ENCODE peak calls at places on chromosome 19, in six cellular contexts. W, I, V, M, S and O are unnamed samples.

GRCh38 chr19:9757544-9758501 is 10.7 kb downstream of the ZNF846 start:
- DNase-seq in V (no peak), I (no peak), S (no peak), W (no peak), M (no peak), O (no peak)

GRCh38 chr19:39237200-39238184 is 7.3 kb downstream of the IFNL3 start:
- DNase-seq in M (peak), I (peak), S (peak), V (peak), W (peak), O (no peak)

GRCh38 chr19:58399903-58400637 is 4.6 kb downstream of the RNF225 start:
- DNase-seq in S (no peak), V (no peak), W (no peak), I (no peak), M (no peak), O (no peak)

GRCh38 chr19:49869009-49869483 is 1.7 kb upstream of the PNKP start:
- DNase-seq in W (no peak), M (no peak), S (no peak), V (no peak), I (no peak), O (no peak)

GRCh38 chr19:52248256-52248655 is 21.1 kb upstream of the ZNF766 start:
- DNase-seq in I (peak), M (peak), V (peak), W (no peak), S (no peak), O (peak)

GRCh38 chr19:57559008-57559403 is 657 bp downstream of the ZNF550 start:
- DNase-seq in S (no peak), W (peak), M (peak), V (peak), I (peak), O (peak)

GRCh38 chr19:6480843-6481415 is 658 bp downstream of the DENND1C start:
- DNase-seq in I (no peak), V (no peak), W (no peak), S (no peak), M (peak), O (no peak)

GRCh38 chr19:11227201-11227886 is 12.1 kb upstream of the ANGPTL8 start:
- DNase-seq in V (peak), I (peak), W (peak), S (no peak), M (peak), O (peak)

GRCh38 chr19:7489609-7490044 is 792 bp upstream of the PEX11G start:
- DNase-seq in W (no peak), V (peak), M (no peak), S (no peak), I (no peak), O (no peak)

GRCh38 chr19:37346091-37346490 is 24.8 kb upstream of the ZNF527 start:
- DNase-seq in I (no peak), W (no peak), M (no peak), S (no peak), V (no peak), O (no peak)

GRCh38 chr19:7850429-7850819 is 20.4 kb downstream of the EVI5L start:
- DNase-seq in W (no peak), S (no peak), V (no peak), M (no peak), I (no peak), O (no peak)

GRCh38 chr19:3132971-3133792 is 2.7 kb upstream of the GNA15 start:
- DNase-seq in W (no peak), V (peak), I (no peak), S (peak), M (peak), O (no peak)

GRCh38 chr19:40279761-40280607 is 5.2 kb downstream of the AKT2 start:
- DNase-seq in W (no peak), I (no peak), V (no peak), M (peak), S (no peak), O (no peak)

GRCh38 chr19:33201886-33202545 is 7.9 kb downstream of the LRP3 start:
- DNase-seq in S (no peak), M (no peak), I (no peak), V (no peak), W (no peak), O (no peak)

GRCh38 chr19:902446-903226 is 9.4 kb downstream of the RNU6-9 start:
- DNase-seq in V (no peak), M (no peak), S (no peak), W (no peak), I (no peak), O (no peak)

GRCh38 chr19:2494084-2494446 is 18.1 kb downstream of the GADD45B start:
- DNase-seq in W (peak), S (no peak), M (peak), V (no peak), I (no peak), O (no peak)

GRCh38 chr19:51811344-51811743 is 16.4 kb downstream of the FPR3 start:
- DNase-seq in M (peak), V (no peak), I (no peak), S (no peak), W (no peak), O (no peak)

GRCh38 chr19:719081-719512 is 10.4 kb downstream of the PALM start:
- DNase-seq in M (peak), W (no peak), I (peak), V (peak), S (no peak), O (no peak)

GRCh38 chr19:32896516-32897214 is 27.1 kb upstream of the SLC7A9 start:
- DNase-seq in M (no peak), I (no peak), W (no peak), S (no peak), V (no peak), O (no peak)

GRCh38 chr19:29098863-29099481 is 114.0 kb downstream of the UQCRFS1 start:
- DNase-seq in V (peak), S (no peak), I (no peak), M (peak), W (peak), O (no peak)

GRCh38 chr19:46678110-46678732 is 17.2 kb upstream of the DACT3 start:
- DNase-seq in S (no peak), W (peak), V (peak), I (no peak), M (peak), O (peak)

GRCh38 chr19:23116802-23117571 is at the start of gene ZNF730:
- DNase-seq in M (peak), V (peak), W (no peak), S (peak), I (no peak), O (peak)

GRCh38 chr19:45153339-45154063 is 7.3 kb downstream of the NKPD1 start:
- DNase-seq in I (no peak), V (peak), M (peak), S (no peak), W (no peak), O (peak)

GRCh38 chr19:16233836-16234551 is 36.3 kb downstream of the AP1M1 start:
- DNase-seq in S (no peak), M (peak), V (no peak), W (no peak), I (no peak), O (no peak)

GRCh38 chr19:6186435-6186834 is 51.0 kb downstream of the ACSBG2 start:
- DNase-seq in I (no peak), M (no peak), S (no peak), V (no peak), W (no peak), O (no peak)

GRCh38 chr19:34317311-34317927 is 47.6 kb upstream of the GPI start:
- DNase-seq in M (no peak), S (no peak), W (no peak), V (peak), I (no peak), O (peak)

GRCh38 chr19:50858896-50859295 is 4.2 kb downstream of the KLK3 start:
- DNase-seq in W (no peak), V (no peak), M (no peak), S (no peak), I (no peak), O (no peak)

GRCh38 chr19:9295411-9295849 is 14.2 kb downstream of the ZNF699 start:
- DNase-seq in I (no peak), S (no peak), M (no peak), W (peak), V (no peak), O (no peak)

GRCh38 chr19:38395381-38396127 is 7.1 kb downstream of the SPRED3 start:
- DNase-seq in S (no peak), V (no peak), W (no peak), M (no peak), I (no peak), O (no peak)

GRCh38 chr19:5078666-5079409 is 109.9 kb downstream of the KDM4B start:
- DNase-seq in W (no peak), M (no peak), I (no peak), V (no peak), S (no peak), O (no peak)

GRCh38 chr19:52679598-52679997 is 41.4 kb upstream of the ZNF83 start:
- DNase-seq in W (no peak), S (no peak), V (peak), M (no peak), I (no peak), O (no peak)

GRCh38 chr19:50723069-50723468 is at the start of gene CLEC11A:
- DNase-seq in V (peak), W (no peak), S (no peak), M (peak), I (no peak), O (no peak)

GRCh38 chr19:20661150-20661819 is at the start of gene ZNF626:
- DNase-seq in V (peak), M (no peak), S (no peak), I (peak), W (no peak), O (peak)

GRCh38 chr19:10929402-10929794 is 787 bp downstream of the TIMM29 start:
- DNase-seq in W (no peak), I (no peak), V (peak), S (no peak), M (peak), O (no peak)

GRCh38 chr19:31448221-31448657 is 99.0 kb upstream of the TSHZ3 start:
- DNase-seq in M (no peak), S (no peak), V (no peak), W (peak), I (no peak), O (no peak)

GRCh38 chr19:38384209-38385027 is 3.4 kb downstream of the GGN start:
- DNase-seq in M (no peak), V (peak), I (peak), W (peak), S (no peak), O (no peak)

GRCh38 chr19:796692-797527 is at the start of gene PTBP1:
- DNase-seq in S (peak), M (peak), V (peak), W (peak), I (peak), O (peak)

GRCh38 chr19:29992233-29992867 is 50.3 kb downstream of the URI1 start:
- DNase-seq in I (no peak), S (no peak), V (no peak), M (no peak), W (no peak), O (no peak)

DNA sequence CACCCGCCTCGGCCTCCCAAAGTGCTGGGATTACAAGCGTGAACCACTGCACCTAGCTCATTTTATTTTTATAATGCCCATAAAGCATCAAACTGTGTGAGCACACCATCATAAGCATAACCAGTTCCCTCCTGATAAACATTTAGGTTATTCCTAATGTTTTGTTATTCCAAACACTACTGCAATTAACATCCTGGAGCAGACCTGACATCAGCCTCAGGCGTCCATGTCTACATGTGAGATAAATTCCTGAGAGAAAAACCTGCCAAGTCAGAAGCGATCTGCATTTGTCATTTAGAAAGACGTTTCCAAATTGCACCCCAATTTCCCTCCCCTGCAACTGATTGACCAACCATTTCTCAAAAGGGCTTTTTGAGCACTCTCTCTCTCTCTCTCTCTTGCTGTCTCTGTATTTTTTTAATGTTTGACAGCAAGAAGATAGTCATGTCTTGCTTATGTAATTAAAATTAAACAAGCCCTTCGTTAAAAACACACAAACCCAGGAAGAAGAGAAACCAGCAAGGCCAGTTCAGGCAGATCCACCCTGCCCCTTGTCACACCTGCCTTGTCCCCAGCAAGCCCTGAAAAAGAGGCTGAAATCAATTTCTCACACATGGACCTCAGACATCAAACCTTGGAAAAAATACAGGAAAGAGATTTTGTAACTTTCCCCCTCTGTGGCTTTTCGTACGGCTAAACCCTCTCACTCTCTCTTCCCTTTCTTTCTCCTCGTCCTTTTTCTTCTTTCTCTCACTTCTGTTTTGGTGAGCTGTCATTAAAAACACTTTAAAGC is 9.9 kb downstream of the LYPD3 start:
- DNase-seq in S (no peak), V (no peak), W (no peak), M (no peak), I (no peak), O (no peak)
- TF ChIP-seq MYC in S (no peak), V (no peak), W (no peak), M (no peak), I (no peak), O (no peak)

DNA sequence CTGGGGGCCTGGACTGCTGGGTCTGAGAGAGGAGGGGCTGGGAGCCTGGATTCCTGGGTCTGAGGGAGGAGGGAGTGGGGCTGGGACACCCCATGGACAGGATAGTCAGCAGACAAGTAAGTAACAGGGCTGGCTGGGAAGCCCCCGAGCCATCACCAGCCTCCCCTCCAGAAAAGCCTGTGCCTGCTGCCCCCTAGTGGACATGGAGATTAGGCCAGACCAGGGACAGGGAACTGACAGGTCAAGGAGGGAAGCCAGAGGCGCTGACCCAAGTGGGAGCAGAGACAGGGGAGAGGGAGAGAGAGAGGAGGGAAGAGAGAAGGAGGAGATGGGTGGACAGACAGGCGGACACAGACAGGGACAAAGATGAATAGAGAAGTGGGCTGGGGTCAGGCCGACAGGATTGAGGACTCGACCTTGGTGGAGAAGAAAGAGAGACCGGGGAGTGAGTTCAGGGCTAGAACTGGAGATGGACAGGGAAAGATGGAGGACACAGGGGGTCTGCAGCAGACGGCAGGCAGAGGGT is 6.7 kb upstream of the ERFL start:
- DNase-seq in W (peak), M (peak), S (no peak), I (peak), V (peak), O (peak)
- TF ChIP-seq MYC in W (no peak), M (no peak), S (peak), I (no peak), V (no peak), O (no peak)

GRCh38 chr19:43781630-43782310 is 997 bp upstream of the KCNN4 start:
- DNase-seq in M (no peak), W (no peak), V (no peak), S (no peak), I (no peak), O (no peak)
- TF ChIP-seq MYC in M (no peak), W (no peak), V (no peak), S (no peak), I (no peak), O (no peak)

GRCh38 chr19:48680436-48681126 is 7.8 kb upstream of the NTN5 start:
- DNase-seq in S (no peak), W (no peak), I (no peak), M (peak), V (no peak), O (no peak)
- TF ChIP-seq MYC in S (no peak), W (no peak), I (peak), M (no peak), V (no peak), O (no peak)

GRCh38 chr19:41646589-41647204 is 19.8 kb upstream of the CEACAM4 start:
- DNase-seq in V (peak), I (no peak), W (peak), S (no peak), M (peak), O (no peak)

GRCh38 chr19:41637484-41637883 is 10.6 kb upstream of the CEACAM4 start:
- DNase-seq in V (no peak), I (no peak), W (no peak), M (peak), S (no peak), O (no peak)

GRCh38 chr19:41638624-41639023 is 11.8 kb upstream of the CEACAM4 start:
- DNase-seq in S (no peak), V (no peak), I (no peak), W (no peak), M (peak), O (no peak)

DNA sequence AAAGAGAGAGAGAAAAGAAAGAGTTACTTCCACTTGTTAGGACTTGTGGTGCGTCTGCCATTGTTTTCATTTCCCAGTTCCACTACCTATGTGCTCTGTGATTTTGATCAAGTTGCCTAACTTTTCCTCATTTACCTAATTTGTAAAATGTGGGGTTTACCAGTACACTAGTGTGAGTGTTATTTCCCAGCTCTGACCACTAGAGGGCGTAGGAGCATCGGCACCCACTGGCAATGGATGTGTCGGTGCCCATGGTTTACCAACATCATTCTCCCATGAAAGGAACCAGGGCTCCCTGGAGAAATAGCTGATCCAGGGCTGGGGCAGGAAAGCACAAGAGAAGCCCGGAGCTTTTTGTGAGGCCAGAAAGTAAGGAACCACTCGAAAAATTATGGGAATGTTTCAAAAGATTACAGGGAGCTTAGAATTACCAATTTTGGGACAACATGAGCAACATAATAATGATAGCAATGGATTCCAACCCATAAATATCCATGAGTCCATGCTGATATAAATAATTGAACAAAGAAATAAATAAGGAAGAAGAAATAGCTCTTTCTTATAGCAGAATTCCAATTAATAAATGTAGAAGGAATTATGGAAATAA is 15.1 kb upstream of the CEACAM4 start:
- DNase-seq in M (peak), V (peak), S (peak), I (peak), W (peak), O (peak)
- TF ChIP-seq MYC in M (no peak), V (no peak), S (no peak), I (no peak), W (no peak), O (no peak)

GRCh38 chr19:18249834-18250233 is 23.6 kb upstream of the PDE4C start:
- DNase-seq in M (no peak), V (no peak), S (no peak), I (no peak), W (no peak), O (no peak)
- TF ChIP-seq MYC in M (no peak), V (no peak), S (no peak), I (no peak), W (no peak), O (no peak)